ENCODE peak calls at places on chromosome 13, in eight cellular contexts. K, X, H, L, V, P, Q and Z are unnamed samples. For H3K36me3, the result is how much of the 10 kb centered on the place peaks cover.

GRCh38 chr13:24215732-24216131 is 55.2 kb downstream of the SPATA13 start:
- DNase-seq in V (no peak), K (no peak), L (no peak), Q (peak), X (peak), P (no peak), H (no peak), Z (no peak)

GRCh38 chr13:25571237-25571636 is 199.5 kb downstream of the ATP8A2 start:
- DNase-seq in P (peak), X (no peak), K (no peak), V (no peak), Q (no peak), H (no peak), L (no peak), Z (no peak)

GRCh38 chr13:39946769-39947168 is 291.3 kb downstream of the COG6 start:
- DNase-seq in P (no peak), L (no peak), V (no peak), Q (no peak), X (no peak), H (no peak), K (no peak), Z (no peak)

GRCh38 chr13:23378009-23378632 is 55.4 kb downstream of the SACS start:
- DNase-seq in L (no peak), Q (peak), V (no peak), P (peak), K (no peak), H (no peak), X (peak), Z (no peak)

GRCh38 chr13:28022848-28023518 is 34.5 kb upstream of the URAD start:
- DNase-seq in L (no peak), K (no peak), P (peak), H (no peak), V (peak), X (no peak), Q (no peak), Z (no peak)

GRCh38 chr13:45113809-45114208 is 6.5 kb upstream of the GTF2F2 start:
- DNase-seq in V (no peak), Q (no peak), L (no peak), H (no peak), P (no peak), X (no peak), K (no peak), Z (no peak)

GRCh38 chr13:26718146-26718545 is 42.4 kb downstream of the GPR12 start:
- DNase-seq in V (no peak), P (no peak), L (no peak), Q (no peak), X (no peak), H (no peak), K (no peak), Z (no peak)

GRCh38 chr13:20696073-20696472 is 7.4 kb upstream of the IL17D start:
- DNase-seq in K (no peak), Q (no peak), L (no peak), P (no peak), H (no peak), X (no peak), V (no peak), Z (no peak)

GRCh38 chr13:26942184-26942583 is 181.6 kb upstream of the GPR12 start:
- DNase-seq in X (no peak), V (peak), H (no peak), K (no peak), P (no peak), Q (no peak), L (no peak), Z (no peak)

GRCh38 chr13:49597043-49597669 is 11.8 kb upstream of the RCBTB1 start:
- DNase-seq in L (no peak), P (no peak), Q (no peak), K (no peak), X (no peak), H (no peak), V (no peak), Z (no peak)

GRCh38 chr13:91123456-91124127 is 223.9 kb upstream of the MIR17HG start:
- DNase-seq in K (no peak), X (no peak), V (no peak), L (no peak), P (peak), H (no peak), Q (no peak), Z (no peak)

GRCh38 chr13:48214519-48215121 is 18.4 kb upstream of the ITM2B start:
- DNase-seq in K (no peak), L (no peak), P (no peak), X (no peak), Q (no peak), H (no peak), V (no peak), Z (no peak)

GRCh38 chr13:79625517-79625916 is 144.6 kb downstream of the NDFIP2 start:
- DNase-seq in K (no peak), L (no peak), H (no peak), Q (no peak), X (no peak), V (no peak), P (no peak), Z (no peak)

GRCh38 chr13:103140001-103140671 is 73.9 kb upstream of the SLC10A2 start:
- DNase-seq in V (no peak), Q (peak), K (peak), L (no peak), H (no peak), X (no peak), P (peak), Z (no peak)

GRCh38 chr13:108214511-108215383 is 589 bp downstream of the LIG4 start:
- DNase-seq in P (peak), K (peak), H (peak), V (no peak), L (peak), X (no peak), Q (no peak), Z (peak)

GRCh38 chr13:106383791-106384190 is 151.7 kb downstream of the EFNB2 start:
- DNase-seq in L (no peak), V (no peak), H (no peak), Q (no peak), P (no peak), K (no peak), X (no peak), Z (no peak)

GRCh38 chr13:96294930-96295657 is 205.2 kb downstream of the HS6ST3 start:
- DNase-seq in P (peak), K (no peak), L (no peak), V (no peak), H (no peak), X (no peak), Q (no peak), Z (no peak)

GRCh38 chr13:113777311-113778260 is 18.6 kb downstream of the TMEM255B start:
- DNase-seq in L (peak), H (peak), Q (no peak), X (no peak), P (peak), V (peak), K (no peak), Z (no peak)

GRCh38 chr13:112907916-112908315 is 61.1 kb upstream of the MCF2L start:
- DNase-seq in K (no peak), L (no peak), H (no peak), P (no peak), Q (no peak), X (no peak), V (no peak), Z (no peak)

GRCh38 chr13:44305845-44306244 is 67.8 kb upstream of the SERP2 start:
- DNase-seq in V (no peak), L (no peak), H (no peak), K (no peak), P (peak), X (no peak), Q (no peak), Z (no peak)

GRCh38 chr13:47678201-47678963 is 322.7 kb downstream of the SUCLA2 start:
- DNase-seq in X (no peak), Q (no peak), P (no peak), L (no peak), K (no peak), H (no peak), V (no peak), Z (no peak)

GRCh38 chr13:39676315-39676876 is 20.9 kb downstream of the COG6 start:
- DNase-seq in L (no peak), K (peak), X (no peak), P (peak), Q (peak), V (no peak), H (no peak), Z (no peak)

GRCh38 chr13:42924290-42924803 is 67.7 kb downstream of the EPSTI1 start:
- DNase-seq in V (no peak), L (no peak), Q (no peak), X (no peak), K (no peak), H (no peak), P (no peak), Z (no peak)

GRCh38 chr13:34507630-34508029 is 434.4 kb upstream of the NBEA start:
- DNase-seq in X (no peak), V (no peak), H (no peak), L (no peak), Q (no peak), K (no peak), P (no peak), Z (no peak)
- TF ChIP-seq CTCF in X (no peak), V (no peak), H (no peak), L (no peak), Q (no peak), K (no peak), P (no peak), Z (no peak)

GRCh38 chr13:37010424-37010823 is 9.8 kb downstream of the EXOSC8 start:
- DNase-seq in L (no peak), H (no peak), X (no peak), V (no peak), Q (no peak), P (no peak), K (no peak), Z (no peak)
- H3K36me3 ChIP-seq in L (half or more), H (half or more), X (half or more), V (under half), Q (under half), P (under half), K (half or more), Z (half or more)

DNA sequence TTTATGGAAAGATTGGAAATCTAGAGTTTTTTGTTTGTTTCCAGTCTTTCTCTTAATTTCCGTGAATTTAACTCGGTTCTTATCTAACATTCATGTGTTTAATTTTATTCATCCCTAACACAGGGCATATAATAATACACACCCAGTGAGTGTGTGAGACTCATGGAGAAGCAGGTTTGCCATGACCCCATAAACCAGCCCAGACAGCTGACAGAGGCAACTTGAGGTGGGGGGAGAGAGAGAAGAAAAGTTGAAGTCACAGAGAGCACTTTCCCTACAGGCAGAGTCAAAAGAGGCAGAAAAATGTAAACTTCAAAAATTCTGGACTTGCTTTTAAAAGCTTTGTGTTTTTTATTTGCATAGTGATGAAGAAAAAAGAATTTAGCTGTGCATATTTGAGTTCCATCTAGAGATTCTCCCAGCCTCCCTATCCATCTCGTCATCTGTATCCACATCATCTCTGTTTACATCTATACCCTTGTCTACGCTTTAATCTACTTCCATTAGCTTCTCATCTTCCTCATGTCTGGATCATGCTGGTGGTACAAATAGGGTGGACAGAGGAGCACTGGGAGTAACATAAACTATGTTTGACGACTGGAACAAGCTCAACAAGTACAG is 60.2 kb downstream of the THSD1 start:
- DNase-seq in P (no peak), V (no peak), H (no peak), L (no peak), X (no peak), K (no peak), Q (no peak), Z (no peak)
- H3K4me3 ChIP-seq in P (no peak), V (no peak), H (no peak), L (no peak), X (no peak), K (no peak), Q (no peak), Z (no peak)

GRCh38 chr13:110107568-110108347 is 199.2 kb downstream of the COL4A1 start:
- DNase-seq in P (peak), H (no peak), X (no peak), L (no peak), Q (peak), V (no peak), K (no peak), Z (no peak)

GRCh38 chr13:110109910-110110309 is 197.0 kb downstream of the COL4A1 start:
- DNase-seq in Q (no peak), P (no peak), V (no peak), L (peak), X (peak), K (no peak), H (no peak), Z (no peak)

GRCh38 chr13:110108348-110109139 is 198.4 kb downstream of the COL4A1 start:
- DNase-seq in Q (peak), X (peak), H (peak), K (peak), V (peak), L (peak), P (peak), Z (peak)

GRCh38 chr13:110110783-110111182 is 196.2 kb downstream of the COL4A1 start:
- DNase-seq in K (no peak), H (no peak), Q (no peak), X (no peak), P (no peak), V (no peak), L (no peak), Z (no peak)

DNA sequence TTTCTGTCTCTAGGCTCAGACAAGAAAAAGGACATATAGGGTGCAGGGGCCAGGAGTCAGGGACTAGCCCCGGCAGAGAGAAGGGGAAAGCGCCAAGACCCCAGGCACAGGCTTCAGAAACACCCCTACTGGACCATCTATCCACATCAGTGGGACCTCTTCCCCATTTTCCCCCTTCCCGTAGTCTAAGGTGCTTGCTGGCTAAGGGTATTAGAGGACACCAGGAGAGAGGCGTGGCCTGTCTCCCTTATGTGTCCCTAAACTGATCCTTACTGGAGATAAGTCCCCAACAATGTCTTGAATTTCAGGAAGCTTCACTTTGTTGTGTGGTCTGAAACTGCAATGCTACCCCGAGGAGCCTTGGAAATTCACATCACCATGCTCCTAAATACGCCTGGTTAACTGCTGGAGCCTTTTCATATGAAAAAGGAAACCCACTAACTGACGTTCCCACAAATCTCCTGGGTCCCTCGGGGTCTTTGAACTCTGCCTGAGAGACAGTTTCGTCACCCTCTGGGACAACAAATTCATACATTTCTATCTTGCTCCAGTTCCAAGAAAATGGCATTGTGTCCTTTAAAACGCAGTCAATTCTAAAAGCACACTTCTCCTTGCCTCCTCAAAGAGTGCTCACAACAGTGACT is 197.7 kb downstream of the COL4A1 start:
- DNase-seq in X (no peak), H (no peak), Q (no peak), K (no peak), L (no peak), V (no peak), P (no peak), Z (no peak)
- TF ChIP-seq CTCF in X (no peak), H (no peak), Q (peak), K (no peak), L (no peak), V (no peak), P (no peak), Z (no peak)

DNA sequence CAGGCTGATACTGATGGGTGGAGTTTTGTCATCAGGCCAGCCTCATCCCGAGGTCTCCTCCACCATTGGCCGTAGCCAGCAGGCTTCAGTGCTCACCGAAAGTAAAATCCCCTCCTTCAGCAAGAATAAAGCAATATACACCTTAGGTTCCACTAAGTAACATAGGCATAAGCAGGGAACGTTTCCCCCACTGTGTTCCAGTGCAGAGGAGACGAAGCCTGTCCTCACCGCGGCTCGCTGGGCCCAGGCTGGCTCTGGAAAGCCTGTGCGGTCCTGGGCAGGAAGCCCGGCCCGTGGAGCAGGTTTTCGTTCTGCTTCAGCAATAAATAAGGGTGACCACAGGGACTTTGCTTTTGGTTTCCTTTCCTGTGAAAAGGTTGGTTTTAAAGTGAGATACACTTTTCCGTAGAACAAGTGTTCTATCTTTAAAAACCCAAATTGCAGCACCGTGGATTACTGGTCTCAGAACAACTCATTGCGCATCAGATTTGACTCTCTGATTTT is 16.3 kb upstream of the TEX29 start:
- DNase-seq in Q (no peak), H (no peak), K (no peak), X (no peak), L (no peak), V (no peak), P (no peak), Z (no peak)
- H3K36me3 ChIP-seq in Q (under half), H (half or more), K (under half), X (half or more), L (half or more), V (under half), P (under half), Z (half or more)

DNA sequence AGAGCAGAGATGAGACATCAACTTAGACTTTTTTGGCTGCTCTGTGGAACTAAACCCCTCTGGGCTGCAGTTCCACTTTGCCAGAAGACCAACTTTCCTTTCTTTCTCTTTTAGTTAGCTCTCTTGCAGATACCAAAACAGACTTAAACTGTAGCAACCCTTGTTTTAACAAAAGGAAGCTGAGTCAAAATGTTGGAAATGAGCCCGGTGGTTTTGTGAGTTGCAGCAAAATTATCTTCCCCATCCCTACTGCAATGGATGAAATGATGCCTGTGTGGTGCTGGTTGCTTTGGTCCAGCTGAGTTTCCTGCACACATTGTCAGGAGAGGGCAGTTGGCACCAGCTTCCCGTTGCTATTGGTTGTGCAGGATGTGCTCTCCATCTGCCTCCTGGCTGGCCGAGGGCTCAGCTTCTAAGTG is 115.3 kb downstream of the LRCH1 start:
- DNase-seq in K (no peak), L (no peak), X (peak), V (no peak), H (no peak), P (no peak), Q (peak), Z (no peak)
- H3K4me3 ChIP-seq in K (no peak), L (peak), X (peak), V (no peak), H (peak), P (no peak), Q (peak), Z (peak)

GRCh38 chr13:100542546-100543156 is 45.9 kb downstream of the GGACT start:
- DNase-seq in K (no peak), V (no peak), P (peak), L (no peak), Q (no peak), X (no peak), H (no peak), Z (no peak)
- TF ChIP-seq CTCF in K (peak), V (peak), P (peak), L (peak), Q (peak), X (peak), H (peak), Z (no peak)

DNA sequence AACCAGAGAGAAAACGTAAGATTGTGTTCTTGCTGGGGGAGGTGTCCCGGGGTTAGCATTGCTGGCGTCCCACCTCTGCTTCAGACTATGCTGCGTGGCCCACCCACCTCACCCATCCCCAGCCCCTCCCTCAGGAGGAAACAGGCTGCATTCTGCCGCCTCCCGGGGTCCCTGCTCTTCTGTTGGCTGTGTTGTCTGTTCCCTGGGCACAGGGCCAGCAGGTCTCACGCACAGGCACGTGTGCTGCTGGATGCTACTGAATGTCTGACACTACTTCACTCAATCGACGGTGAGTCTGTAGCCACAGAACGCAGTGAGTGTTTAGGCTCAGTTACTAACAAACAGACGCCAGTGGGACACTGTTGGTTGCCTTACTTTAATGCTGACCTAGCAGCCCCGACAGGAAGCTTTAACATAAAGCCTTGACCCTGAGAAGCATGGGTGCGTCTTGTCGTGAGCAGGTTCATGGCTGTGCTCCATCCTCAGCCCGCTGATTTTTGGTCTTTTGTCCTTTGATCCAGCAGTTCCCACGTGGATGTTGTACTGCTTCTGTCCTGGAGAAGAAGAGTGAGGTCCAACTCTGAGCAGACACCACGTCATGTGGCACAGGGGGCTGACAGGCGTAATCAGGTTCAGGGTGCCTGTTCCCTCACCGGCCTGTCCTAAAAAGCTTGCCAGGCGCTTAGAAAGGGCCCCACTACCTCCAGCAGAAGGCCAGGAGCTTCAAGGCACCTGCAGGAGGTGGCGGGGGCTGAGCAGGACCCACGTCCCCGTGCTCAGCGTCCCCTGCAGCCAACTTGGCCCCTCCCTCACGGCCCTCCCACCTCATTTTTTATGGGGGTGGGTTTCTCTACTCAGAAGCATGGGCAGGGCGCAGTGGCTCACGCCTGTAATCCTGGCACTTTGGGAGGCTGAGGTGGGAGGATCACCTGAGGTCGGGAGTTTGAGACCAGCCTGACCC is 26.0 kb downstream of the NAXD start:
- DNase-seq in K (peak), L (no peak), V (no peak), H (no peak), X (no peak), P (no peak), Q (peak), Z (no peak)
- H3K36me3 ChIP-seq in K (half or more), L (half or more), V (under half), H (half or more), X (under half), P (under half), Q (under half), Z (half or more)